ENCODE peak calls at places on chromosomes 13 and 19, in seven cellular contexts. One of them, this sample, is unnamed.

GRCh38 chr13:45393941-45394570 is 24.1 kb downstream of the SLC25A30 start:
- DNase-seq in choroid plexus epithelial cell: peak
- DNase-seq in GM12865: peak
- DNase-seq in CD8-positive, alpha-beta T cell: no peak
- DNase-seq in foreskin fibroblast: peak
- DNase-seq in astrocyte of the spinal cord: peak
- DNase-seq in WTC11: peak
- DNase-seq in this sample: peak

GRCh38 chr13:114079601-114080536 is 52.6 kb downstream of the RASA3 start:
- DNase-seq in astrocyte of the spinal cord: no peak
- DNase-seq in choroid plexus epithelial cell: no peak
- DNase-seq in WTC11: peak
- DNase-seq in CD8-positive, alpha-beta T cell: no peak
- DNase-seq in foreskin fibroblast: no peak
- DNase-seq in GM12865: no peak
- DNase-seq in this sample: no peak

GRCh38 chr13:103188688-103189326 is 122.6 kb upstream of the SLC10A2 start:
- DNase-seq in GM12865: peak
- DNase-seq in choroid plexus epithelial cell: peak
- DNase-seq in CD8-positive, alpha-beta T cell: no peak
- DNase-seq in astrocyte of the spinal cord: peak
- DNase-seq in foreskin fibroblast: no peak
- DNase-seq in WTC11: no peak
- DNase-seq in this sample: peak

GRCh38 chr19:49019242-49019932 is 2.5 kb upstream of the LHB start:
- DNase-seq in CD8-positive, alpha-beta T cell: peak
- DNase-seq in foreskin fibroblast: peak
- DNase-seq in astrocyte of the spinal cord: no peak
- DNase-seq in choroid plexus epithelial cell: peak
- DNase-seq in GM12865: peak
- DNase-seq in WTC11: peak
- DNase-seq in this sample: peak

GRCh38 chr19:53998223-53998622 is 6.8 kb downstream of the CACNG6 start:
- DNase-seq in GM12865: no peak
- DNase-seq in choroid plexus epithelial cell: no peak
- DNase-seq in CD8-positive, alpha-beta T cell: no peak
- DNase-seq in WTC11: no peak
- DNase-seq in foreskin fibroblast: no peak
- DNase-seq in astrocyte of the spinal cord: no peak
- DNase-seq in this sample: no peak

GRCh38 chr19:19171821-19172532 is 1.9 kb upstream of the MEF2B start:
- DNase-seq in WTC11: peak
- DNase-seq in CD8-positive, alpha-beta T cell: no peak
- DNase-seq in foreskin fibroblast: peak
- DNase-seq in choroid plexus epithelial cell: peak
- DNase-seq in GM12865: peak
- DNase-seq in astrocyte of the spinal cord: peak
- DNase-seq in this sample: peak

GRCh38 chr19:41746593-41747227 is 8.6 kb upstream of the CEACAM6 start:
- DNase-seq in choroid plexus epithelial cell: peak
- DNase-seq in CD8-positive, alpha-beta T cell: peak
- DNase-seq in astrocyte of the spinal cord: peak
- DNase-seq in GM12865: peak
- DNase-seq in foreskin fibroblast: peak
- DNase-seq in WTC11: peak
- DNase-seq in this sample: peak

GRCh38 chr13:39224841-39225240 is 186.6 kb downstream of the NHLRC3 start:
- DNase-seq in GM12865: no peak
- DNase-seq in WTC11: no peak
- DNase-seq in choroid plexus epithelial cell: no peak
- DNase-seq in astrocyte of the spinal cord: no peak
- DNase-seq in CD8-positive, alpha-beta T cell: no peak
- DNase-seq in foreskin fibroblast: no peak
- DNase-seq in this sample: no peak

GRCh38 chr19:1014161-1015060 is 6.5 kb downstream of the TMEM259 start:
- DNase-seq in CD8-positive, alpha-beta T cell: no peak
- DNase-seq in astrocyte of the spinal cord: no peak
- DNase-seq in WTC11: no peak
- DNase-seq in foreskin fibroblast: no peak
- DNase-seq in GM12865: no peak
- DNase-seq in choroid plexus epithelial cell: no peak
- DNase-seq in this sample: no peak

GRCh38 chr13:60016229-60016628 is 147.5 kb downstream of the DIAPH3 start:
- DNase-seq in astrocyte of the spinal cord: no peak
- DNase-seq in foreskin fibroblast: no peak
- DNase-seq in CD8-positive, alpha-beta T cell: no peak
- DNase-seq in GM12865: no peak
- DNase-seq in WTC11: no peak
- DNase-seq in choroid plexus epithelial cell: no peak
- DNase-seq in this sample: no peak

GRCh38 chr13:50672025-50672424 is 171.5 kb downstream of the DLEU7 start:
- DNase-seq in astrocyte of the spinal cord: no peak
- DNase-seq in WTC11: no peak
- DNase-seq in GM12865: no peak
- DNase-seq in CD8-positive, alpha-beta T cell: no peak
- DNase-seq in choroid plexus epithelial cell: no peak
- DNase-seq in foreskin fibroblast: peak
- DNase-seq in this sample: no peak

GRCh38 chr19:48190288-48191284 is 20.1 kb downstream of the ZSWIM9 start:
- DNase-seq in foreskin fibroblast: no peak
- DNase-seq in astrocyte of the spinal cord: peak
- DNase-seq in CD8-positive, alpha-beta T cell: peak
- DNase-seq in GM12865: no peak
- DNase-seq in WTC11: peak
- DNase-seq in choroid plexus epithelial cell: peak
- DNase-seq in this sample: no peak

GRCh38 chr13:32262165-32262564 is 53.0 kb downstream of the ZAR1L start:
- DNase-seq in GM12865: no peak
- DNase-seq in WTC11: no peak
- DNase-seq in astrocyte of the spinal cord: peak
- DNase-seq in CD8-positive, alpha-beta T cell: no peak
- DNase-seq in foreskin fibroblast: no peak
- DNase-seq in choroid plexus epithelial cell: no peak
- DNase-seq in this sample: no peak

GRCh38 chr19:41328157-41328817 is 18.3 kb downstream of the CCDC97 start:
- DNase-seq in foreskin fibroblast: no peak
- DNase-seq in WTC11: no peak
- DNase-seq in CD8-positive, alpha-beta T cell: no peak
- DNase-seq in GM12865: peak
- DNase-seq in astrocyte of the spinal cord: peak
- DNase-seq in choroid plexus epithelial cell: peak
- DNase-seq in this sample: no peak

GRCh38 chr19:8910775-8911414 is 78.7 kb downstream of the MBD3L1 start:
- DNase-seq in foreskin fibroblast: no peak
- DNase-seq in GM12865: no peak
- DNase-seq in CD8-positive, alpha-beta T cell: no peak
- DNase-seq in astrocyte of the spinal cord: no peak
- DNase-seq in choroid plexus epithelial cell: no peak
- DNase-seq in WTC11: no peak
- DNase-seq in this sample: no peak

GRCh38 chr19:45346449-45346848 is 5.9 kb downstream of the KLC3 start:
- DNase-seq in WTC11: peak
- DNase-seq in CD8-positive, alpha-beta T cell: no peak
- DNase-seq in GM12865: no peak
- DNase-seq in choroid plexus epithelial cell: no peak
- DNase-seq in foreskin fibroblast: no peak
- DNase-seq in astrocyte of the spinal cord: no peak
- DNase-seq in this sample: no peak
- TF ChIP-seq CTCF in WTC11: no peak
- TF ChIP-seq CTCF in CD8-positive, alpha-beta T cell: no peak
- TF ChIP-seq CTCF in GM12865: no peak
- TF ChIP-seq CTCF in choroid plexus epithelial cell: peak
- TF ChIP-seq CTCF in foreskin fibroblast: no peak
- TF ChIP-seq CTCF in astrocyte of the spinal cord: no peak
- TF ChIP-seq CTCF in this sample: no peak

GRCh38 chr13:33313504-33313903 is 27.9 kb upstream of the STARD13 start:
- DNase-seq in GM12865: no peak
- DNase-seq in foreskin fibroblast: no peak
- DNase-seq in CD8-positive, alpha-beta T cell: no peak
- DNase-seq in choroid plexus epithelial cell: no peak
- DNase-seq in astrocyte of the spinal cord: no peak
- DNase-seq in WTC11: no peak
- DNase-seq in this sample: no peak

GRCh38 chr13:33310245-33311038 is 24.9 kb upstream of the STARD13 start:
- DNase-seq in CD8-positive, alpha-beta T cell: no peak
- DNase-seq in choroid plexus epithelial cell: no peak
- DNase-seq in WTC11: no peak
- DNase-seq in astrocyte of the spinal cord: no peak
- DNase-seq in GM12865: no peak
- DNase-seq in foreskin fibroblast: no peak
- DNase-seq in this sample: no peak

GRCh38 chr13:33307820-33308219 is 22.3 kb upstream of the STARD13 start:
- DNase-seq in astrocyte of the spinal cord: peak
- DNase-seq in CD8-positive, alpha-beta T cell: no peak
- DNase-seq in choroid plexus epithelial cell: no peak
- DNase-seq in foreskin fibroblast: no peak
- DNase-seq in GM12865: no peak
- DNase-seq in WTC11: no peak
- DNase-seq in this sample: no peak

GRCh38 chr13:33311040-33311439 is 25.5 kb upstream of the STARD13 start:
- DNase-seq in foreskin fibroblast: no peak
- DNase-seq in CD8-positive, alpha-beta T cell: no peak
- DNase-seq in choroid plexus epithelial cell: no peak
- DNase-seq in GM12865: no peak
- DNase-seq in astrocyte of the spinal cord: no peak
- DNase-seq in WTC11: no peak
- DNase-seq in this sample: no peak

DNA sequence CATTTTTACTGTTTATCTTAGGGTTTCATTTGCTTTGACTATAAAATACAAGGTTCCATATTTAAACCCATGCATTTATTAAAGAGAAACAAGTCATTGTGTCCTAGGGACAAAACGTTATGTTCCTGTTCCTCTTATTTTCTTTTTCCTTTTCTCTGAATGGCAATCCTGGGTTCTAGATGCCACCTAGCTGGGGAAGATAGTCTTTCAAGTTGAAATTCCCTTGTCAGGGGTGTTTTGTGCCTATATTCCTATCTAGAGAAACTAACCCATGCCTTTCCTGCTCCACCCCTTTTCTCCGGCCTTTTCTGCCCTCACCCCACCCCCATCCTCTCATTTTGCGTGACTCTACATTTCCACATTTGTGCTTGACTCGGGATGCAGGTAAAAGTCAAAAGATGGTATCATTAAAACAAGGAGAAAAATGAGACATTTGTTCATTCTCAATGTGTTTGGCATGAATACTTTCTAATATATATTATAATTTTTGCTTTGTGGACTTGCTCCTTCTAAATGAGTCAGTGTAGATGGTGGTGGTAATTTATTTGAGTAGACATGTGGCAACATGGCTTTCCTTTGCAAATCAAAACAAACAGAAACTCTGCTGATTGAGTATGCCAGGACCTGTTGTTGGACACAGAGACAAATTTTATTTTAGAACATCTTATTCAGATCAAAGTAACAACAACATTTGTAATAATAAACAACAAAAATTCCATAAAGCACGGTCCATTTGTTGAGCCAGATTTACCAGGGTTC is 26.8 kb upstream of the STARD13 start:
- DNase-seq in choroid plexus epithelial cell: peak
- DNase-seq in GM12865: no peak
- DNase-seq in foreskin fibroblast: peak
- DNase-seq in astrocyte of the spinal cord: peak
- DNase-seq in CD8-positive, alpha-beta T cell: no peak
- DNase-seq in WTC11: no peak
- DNase-seq in this sample: no peak
- TF ChIP-seq CTCF in choroid plexus epithelial cell: peak
- TF ChIP-seq CTCF in GM12865: no peak
- TF ChIP-seq CTCF in foreskin fibroblast: peak
- TF ChIP-seq CTCF in astrocyte of the spinal cord: peak
- TF ChIP-seq CTCF in CD8-positive, alpha-beta T cell: no peak
- TF ChIP-seq CTCF in WTC11: no peak
- TF ChIP-seq CTCF in this sample: no peak

GRCh38 chr13:94435604-94436226 is 43.8 kb downstream of the DCT start:
- DNase-seq in foreskin fibroblast: peak
- DNase-seq in CD8-positive, alpha-beta T cell: no peak
- DNase-seq in GM12865: peak
- DNase-seq in WTC11: no peak
- DNase-seq in choroid plexus epithelial cell: peak
- DNase-seq in astrocyte of the spinal cord: peak
- DNase-seq in this sample: peak

GRCh38 chr13:94427313-94427712 is 52.2 kb downstream of the DCT start:
- DNase-seq in foreskin fibroblast: no peak
- DNase-seq in GM12865: no peak
- DNase-seq in astrocyte of the spinal cord: no peak
- DNase-seq in WTC11: no peak
- DNase-seq in CD8-positive, alpha-beta T cell: no peak
- DNase-seq in choroid plexus epithelial cell: no peak
- DNase-seq in this sample: no peak

GRCh38 chr13:94433055-94433947 is 46.2 kb downstream of the DCT start:
- DNase-seq in WTC11: peak
- DNase-seq in choroid plexus epithelial cell: no peak
- DNase-seq in CD8-positive, alpha-beta T cell: no peak
- DNase-seq in astrocyte of the spinal cord: no peak
- DNase-seq in foreskin fibroblast: no peak
- DNase-seq in GM12865: peak
- DNase-seq in this sample: no peak

GRCh38 chr13:94431987-94432386 is 47.5 kb downstream of the DCT start:
- DNase-seq in astrocyte of the spinal cord: no peak
- DNase-seq in WTC11: no peak
- DNase-seq in choroid plexus epithelial cell: no peak
- DNase-seq in foreskin fibroblast: no peak
- DNase-seq in GM12865: no peak
- DNase-seq in CD8-positive, alpha-beta T cell: no peak
- DNase-seq in this sample: no peak

DNA sequence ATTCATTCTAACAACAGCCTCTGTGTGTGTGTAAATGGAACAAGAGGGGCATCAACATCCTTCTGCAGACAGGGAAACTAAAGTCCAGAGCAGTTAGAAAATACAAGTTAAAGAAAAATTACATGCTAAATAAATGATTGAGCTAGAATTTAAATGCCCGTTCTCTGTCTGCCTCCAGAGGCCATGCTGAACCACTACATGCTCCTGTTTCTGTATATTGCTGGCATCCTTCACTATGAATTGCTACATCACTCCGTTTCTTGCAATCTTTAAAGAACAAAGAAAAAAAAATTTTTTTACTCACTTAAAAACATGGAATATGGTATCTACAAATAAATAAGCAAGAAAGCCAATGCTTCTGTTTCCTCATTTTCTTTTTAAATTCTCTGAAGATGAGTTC is 47.9 kb downstream of the DCT start:
- DNase-seq in CD8-positive, alpha-beta T cell: no peak
- DNase-seq in astrocyte of the spinal cord: no peak
- DNase-seq in foreskin fibroblast: no peak
- DNase-seq in WTC11: no peak
- DNase-seq in choroid plexus epithelial cell: peak
- DNase-seq in GM12865: no peak
- DNase-seq in this sample: no peak
- TF ChIP-seq CTCF in CD8-positive, alpha-beta T cell: no peak
- TF ChIP-seq CTCF in astrocyte of the spinal cord: peak
- TF ChIP-seq CTCF in foreskin fibroblast: no peak
- TF ChIP-seq CTCF in WTC11: no peak
- TF ChIP-seq CTCF in choroid plexus epithelial cell: peak
- TF ChIP-seq CTCF in GM12865: no peak
- TF ChIP-seq CTCF in this sample: no peak

DNA sequence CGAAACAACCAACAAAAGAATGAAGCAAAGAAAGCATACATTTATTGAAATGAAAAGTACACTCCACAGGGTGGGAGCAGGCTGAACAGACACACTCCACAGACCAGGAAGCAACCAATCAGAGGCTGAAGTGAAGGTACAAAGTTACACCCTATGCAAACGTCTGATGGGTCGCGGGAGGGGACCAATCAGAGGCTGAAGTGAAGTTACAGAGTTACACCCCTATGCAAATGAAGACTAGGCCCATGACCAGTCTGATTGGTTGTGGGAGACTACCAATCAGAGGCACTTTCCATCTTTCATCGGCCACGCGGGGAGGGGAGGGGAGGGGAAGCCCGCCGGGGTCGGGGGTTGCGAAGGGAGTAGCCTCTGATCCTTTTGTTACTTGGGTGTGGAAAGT is 12.4 kb upstream of the FBL start:
- DNase-seq in WTC11: peak
- DNase-seq in GM12865: no peak
- DNase-seq in choroid plexus epithelial cell: no peak
- DNase-seq in foreskin fibroblast: no peak
- DNase-seq in astrocyte of the spinal cord: no peak
- DNase-seq in CD8-positive, alpha-beta T cell: peak
- DNase-seq in this sample: no peak
- TF ChIP-seq CTCF in WTC11: no peak
- TF ChIP-seq CTCF in GM12865: no peak
- TF ChIP-seq CTCF in choroid plexus epithelial cell: no peak
- TF ChIP-seq CTCF in foreskin fibroblast: no peak
- TF ChIP-seq CTCF in astrocyte of the spinal cord: no peak
- TF ChIP-seq CTCF in CD8-positive, alpha-beta T cell: no peak
- TF ChIP-seq CTCF in this sample: no peak

This sample was measured in GM13976.